ENCODE peak calls at places on chromosome 14, in six cellular contexts. One of them, this sample, is unnamed. For H3K4me1, the result is how much of the 10 kb centered on the place peaks cover.

GRCh38 chr14:32417956-32418552 is 89.0 kb downstream of the AKAP6 start:
- DNase-seq in adrenal gland: peak
- DNase-seq in esophagus squamous epithelium: no peak
- DNase-seq in A549: peak
- DNase-seq in ovary: peak
- DNase-seq in spleen: no peak
- DNase-seq in this sample: no peak

GRCh38 chr14:95222151-95222631 is 64.9 kb upstream of the DICER1 start:
- DNase-seq in adrenal gland: no peak
- DNase-seq in esophagus squamous epithelium: no peak
- DNase-seq in A549: no peak
- DNase-seq in ovary: no peak
- DNase-seq in spleen: no peak
- DNase-seq in this sample: peak

GRCh38 chr14:53032161-53032803 is 81.4 kb upstream of the FERMT2 start:
- DNase-seq in adrenal gland: peak
- DNase-seq in esophagus squamous epithelium: no peak
- DNase-seq in A549: peak
- DNase-seq in ovary: no peak
- DNase-seq in spleen: no peak
- DNase-seq in this sample: no peak

GRCh38 chr14:87615822-87616679 is 376.9 kb downstream of the GALC start:
- DNase-seq in adrenal gland: peak
- DNase-seq in esophagus squamous epithelium: no peak
- DNase-seq in A549: peak
- DNase-seq in ovary: peak
- DNase-seq in spleen: no peak
- DNase-seq in this sample: peak

GRCh38 chr14:93084866-93085857 is 30.6 kb downstream of the ITPK1 start:
- DNase-seq in adrenal gland: no peak
- DNase-seq in esophagus squamous epithelium: no peak
- DNase-seq in A549: no peak
- DNase-seq in ovary: no peak
- DNase-seq in spleen: no peak
- DNase-seq in this sample: no peak

GRCh38 chr14:52563120-52563519 is 10.5 kb downstream of the GPR137C start:
- DNase-seq in adrenal gland: no peak
- DNase-seq in esophagus squamous epithelium: no peak
- DNase-seq in A549: no peak
- DNase-seq in ovary: no peak
- DNase-seq in spleen: no peak
- DNase-seq in this sample: no peak

GRCh38 chr14:77903233-77903632 is 103.3 kb downstream of the ADCK1 start:
- DNase-seq in adrenal gland: no peak
- DNase-seq in esophagus squamous epithelium: no peak
- DNase-seq in A549: no peak
- DNase-seq in ovary: no peak
- DNase-seq in spleen: no peak
- DNase-seq in this sample: no peak

GRCh38 chr14:59688224-59689170 is 111.9 kb upstream of the CCDC175 start:
- DNase-seq in adrenal gland: peak
- DNase-seq in esophagus squamous epithelium: no peak
- DNase-seq in A549: peak
- DNase-seq in ovary: no peak
- DNase-seq in spleen: no peak
- DNase-seq in this sample: no peak

GRCh38 chr14:34301107-34301734 is 160.8 kb downstream of the SPTSSA start:
- DNase-seq in adrenal gland: peak
- DNase-seq in esophagus squamous epithelium: no peak
- DNase-seq in A549: peak
- DNase-seq in ovary: no peak
- DNase-seq in spleen: no peak
- DNase-seq in this sample: no peak

GRCh38 chr14:67571991-67572323 is 28.1 kb downstream of the PIGH start:
- DNase-seq in adrenal gland: no peak
- DNase-seq in esophagus squamous epithelium: no peak
- DNase-seq in A549: no peak
- DNase-seq in ovary: no peak
- DNase-seq in spleen: peak
- DNase-seq in this sample: no peak

GRCh38 chr14:79285263-79285662 is 926.0 kb downstream of the DIO2 start:
- DNase-seq in adrenal gland: no peak
- DNase-seq in esophagus squamous epithelium: no peak
- DNase-seq in A549: no peak
- DNase-seq in ovary: no peak
- DNase-seq in spleen: no peak
- DNase-seq in this sample: no peak

GRCh38 chr14:55586411-55586810 is 6.4 kb downstream of the KTN1 start:
- DNase-seq in adrenal gland: no peak
- DNase-seq in esophagus squamous epithelium: no peak
- DNase-seq in A549: no peak
- DNase-seq in ovary: no peak
- DNase-seq in spleen: no peak
- DNase-seq in this sample: no peak

GRCh38 chr14:104364830-104365229 is 214.7 kb upstream of the C14orf180 start:
- DNase-seq in adrenal gland: no peak
- DNase-seq in esophagus squamous epithelium: no peak
- DNase-seq in A549: no peak
- DNase-seq in ovary: peak
- DNase-seq in spleen: no peak
- DNase-seq in this sample: no peak

GRCh38 chr14:23543403-23543802 is 8.2 kb downstream of the ZFHX2 start:
- DNase-seq in adrenal gland: no peak
- DNase-seq in esophagus squamous epithelium: no peak
- DNase-seq in A549: no peak
- DNase-seq in ovary: no peak
- DNase-seq in spleen: no peak
- DNase-seq in this sample: no peak

DNA sequence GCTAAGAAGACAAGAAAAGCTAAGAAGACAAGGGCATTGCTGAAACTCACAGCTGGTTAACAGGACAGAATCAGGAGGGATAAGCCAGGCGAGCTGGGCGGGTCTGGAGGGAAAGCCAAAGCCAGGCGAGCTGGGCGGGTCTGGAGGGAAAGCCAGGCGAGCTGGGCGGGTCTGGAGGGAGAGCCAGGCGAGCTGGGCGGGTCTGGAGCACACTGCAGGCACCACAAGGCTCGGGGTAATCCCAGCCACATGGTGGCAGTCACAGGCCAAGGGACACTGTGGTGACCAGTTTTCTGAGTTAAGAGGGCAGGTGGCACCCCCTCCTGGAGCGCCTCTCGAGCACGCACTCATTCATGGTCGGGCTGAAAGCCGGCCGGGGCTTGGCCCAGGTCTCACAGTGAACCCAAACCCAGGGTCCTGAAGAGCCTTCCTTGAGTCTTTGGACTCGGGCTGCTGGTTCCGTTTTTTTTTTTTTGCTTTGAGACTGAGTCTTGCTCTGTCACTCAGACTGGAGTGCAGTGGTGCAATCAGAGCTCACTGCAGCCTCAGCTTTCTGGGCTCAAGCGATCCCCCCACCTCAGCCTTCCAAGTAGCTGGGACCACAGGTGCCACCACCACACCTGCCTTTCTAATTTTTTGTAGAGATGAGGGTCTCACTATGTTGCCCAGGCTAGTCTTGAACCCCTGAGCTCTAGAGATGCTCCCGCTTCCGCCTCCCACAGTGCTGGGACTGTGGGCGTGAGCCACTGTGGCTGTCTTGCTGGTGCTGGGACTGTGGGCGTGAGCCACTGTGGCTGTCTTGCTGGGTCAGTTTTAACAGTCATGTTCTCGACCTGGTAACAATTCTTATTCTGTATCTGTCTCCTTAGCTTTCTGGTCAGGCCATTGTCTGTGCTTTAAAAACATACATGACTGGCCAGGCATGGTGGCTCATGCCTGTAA is 40.2 kb downstream of the HSP90AA1 start:
- DNase-seq in adrenal gland: peak
- DNase-seq in esophagus squamous epithelium: no peak
- DNase-seq in A549: peak
- DNase-seq in ovary: peak
- DNase-seq in spleen: peak
- DNase-seq in this sample: peak
- H3K27ac ChIP-seq in adrenal gland: peak
- H3K27ac ChIP-seq in esophagus squamous epithelium: peak
- H3K27ac ChIP-seq in A549: no peak
- H3K27ac ChIP-seq in ovary: no peak
- H3K27ac ChIP-seq in spleen: no peak
- H3K27ac ChIP-seq in this sample: peak

DNA sequence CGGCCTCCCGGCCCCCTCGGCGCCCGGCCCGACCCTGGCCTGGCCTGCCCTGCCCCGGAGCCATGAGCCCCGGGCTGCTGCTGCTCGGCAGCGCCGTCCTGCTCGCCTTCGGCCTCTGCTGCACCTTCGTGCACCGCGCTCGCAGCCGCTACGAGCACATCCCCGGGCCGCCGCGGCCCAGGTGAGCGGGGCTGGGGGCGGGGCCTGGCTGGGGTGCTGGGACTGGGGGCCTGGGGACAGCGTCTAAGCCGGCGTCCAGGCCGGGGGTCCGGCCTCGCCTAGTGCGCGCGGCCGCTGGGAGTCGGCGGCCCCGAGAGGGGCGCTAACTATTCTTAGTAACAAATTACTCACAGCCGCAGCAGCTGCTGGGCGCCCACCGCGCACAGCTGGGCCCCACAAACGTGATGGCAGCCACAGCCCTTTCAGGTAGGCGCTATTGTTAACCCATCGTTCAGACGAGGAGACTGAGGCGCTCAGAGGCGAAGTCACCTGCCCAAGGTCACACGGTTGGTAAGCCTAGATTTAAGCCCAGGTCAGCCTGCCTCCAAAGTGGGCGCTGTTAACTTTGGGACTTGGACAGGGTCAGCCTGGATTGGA is 356 bp downstream of the CYP46A1 start:
- DNase-seq in adrenal gland: peak
- DNase-seq in esophagus squamous epithelium: no peak
- DNase-seq in A549: no peak
- DNase-seq in ovary: no peak
- DNase-seq in spleen: no peak
- DNase-seq in this sample: no peak
- TF ChIP-seq POLR2A in adrenal gland: no peak
- TF ChIP-seq POLR2A in esophagus squamous epithelium: no peak
- TF ChIP-seq POLR2A in A549: no peak
- TF ChIP-seq POLR2A in ovary: no peak
- TF ChIP-seq POLR2A in spleen: no peak
- TF ChIP-seq POLR2A in this sample: no peak

GRCh38 chr14:89440997-89441909 is 24.2 kb upstream of the FOXN3 start:
- DNase-seq in adrenal gland: no peak
- DNase-seq in esophagus squamous epithelium: no peak
- DNase-seq in A549: no peak
- DNase-seq in ovary: no peak
- DNase-seq in spleen: no peak
- DNase-seq in this sample: no peak

GRCh38 chr14:89430271-89430620 is 13.2 kb upstream of the FOXN3 start:
- DNase-seq in adrenal gland: no peak
- DNase-seq in esophagus squamous epithelium: no peak
- DNase-seq in A549: no peak
- DNase-seq in ovary: no peak
- DNase-seq in spleen: no peak
- DNase-seq in this sample: no peak

GRCh38 chr14:89432226-89432625 is 15.2 kb upstream of the FOXN3 start:
- DNase-seq in adrenal gland: no peak
- DNase-seq in esophagus squamous epithelium: no peak
- DNase-seq in A549: no peak
- DNase-seq in ovary: no peak
- DNase-seq in spleen: no peak
- DNase-seq in this sample: no peak

GRCh38 chr14:89436274-89436656 is 19.2 kb upstream of the FOXN3 start:
- DNase-seq in adrenal gland: no peak
- DNase-seq in esophagus squamous epithelium: no peak
- DNase-seq in A549: no peak
- DNase-seq in ovary: no peak
- DNase-seq in spleen: no peak
- DNase-seq in this sample: no peak

DNA sequence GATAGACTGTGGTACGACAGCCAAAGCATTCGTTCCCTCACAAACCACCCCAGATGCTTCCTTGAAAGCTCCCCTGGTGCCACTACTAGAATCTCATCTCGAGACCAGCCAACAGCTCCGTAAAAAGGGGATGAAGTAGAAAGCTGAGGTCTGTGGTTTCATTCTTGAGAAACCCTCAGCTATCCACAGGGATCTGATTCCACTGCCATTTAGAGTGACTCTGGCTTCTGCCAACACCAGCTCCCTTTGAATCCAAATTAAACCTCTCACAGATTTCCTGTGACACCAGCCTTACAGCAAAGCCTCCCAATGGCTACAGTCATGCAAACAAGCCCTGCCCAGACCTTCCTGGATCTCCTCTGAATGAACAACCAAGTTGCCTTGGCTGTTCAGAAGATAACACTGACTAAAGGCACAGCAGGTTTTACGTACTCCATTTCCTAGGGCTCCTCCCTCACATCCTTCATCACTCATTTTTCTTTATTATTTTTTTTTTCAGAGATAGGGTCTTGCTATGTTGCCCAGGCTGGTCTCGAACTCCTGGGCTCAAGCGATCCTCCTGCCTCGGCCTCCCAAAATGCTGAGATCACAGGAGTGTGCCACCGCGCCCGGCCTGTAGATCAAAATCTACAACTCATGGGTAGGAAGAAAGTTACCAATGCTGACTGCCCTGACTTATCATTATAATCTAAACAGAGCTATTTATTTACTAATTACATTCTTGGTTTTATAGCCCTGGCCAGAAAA is 18.7 kb upstream of the FOXN3 start:
- DNase-seq in adrenal gland: no peak
- DNase-seq in esophagus squamous epithelium: no peak
- DNase-seq in A549: no peak
- DNase-seq in ovary: no peak
- DNase-seq in spleen: no peak
- DNase-seq in this sample: peak
- H3K4me1 ChIP-seq in adrenal gland: under half
- H3K4me1 ChIP-seq in esophagus squamous epithelium: under half
- H3K4me1 ChIP-seq in A549: under half
- H3K4me1 ChIP-seq in ovary: under half
- H3K4me1 ChIP-seq in spleen: under half
- H3K4me1 ChIP-seq in this sample: under half

GRCh38 chr14:51328942-51329350 is 88.9 kb downstream of the TMX1 start:
- DNase-seq in adrenal gland: no peak
- DNase-seq in esophagus squamous epithelium: no peak
- DNase-seq in A549: no peak
- DNase-seq in ovary: no peak
- DNase-seq in spleen: no peak
- DNase-seq in this sample: no peak
- H3K27ac ChIP-seq in adrenal gland: peak
- H3K27ac ChIP-seq in esophagus squamous epithelium: peak
- H3K27ac ChIP-seq in A549: no peak
- H3K27ac ChIP-seq in ovary: peak
- H3K27ac ChIP-seq in spleen: no peak
- H3K27ac ChIP-seq in this sample: peak

This sample was measured in gastrocnemius medialis.